ENCODE peak calls at places on chromosome 12, in eight cellular contexts. One of them, this sample, is unnamed.

GRCh38 chr12:55009171-55009570 is 10.6 kb upstream of the NEUROD4 start:
- DNase-seq in nephron progenitor cell: no peak
- DNase-seq in HS-5: no peak
- DNase-seq in ELR: no peak
- DNase-seq in AG09319: no peak
- DNase-seq in NCI-H345: peak; percentile 37
- DNase-seq in activated T-cell treated with anti-CD3 and anti-CD28 coated beads, Interleukin-2, amount 50 U/mL, for 72 hours: no peak
- DNase-seq in NCI-H1417: no peak
- DNase-seq in this sample: no peak

GRCh38 chr12:42277426-42278115 is 39.5 kb upstream of the YAF2 start:
- DNase-seq in nephron progenitor cell: no peak
- DNase-seq in HS-5: no peak
- DNase-seq in ELR: no peak
- DNase-seq in AG09319: no peak
- DNase-seq in NCI-H345: no peak
- DNase-seq in activated T-cell treated with anti-CD3 and anti-CD28 coated beads, Interleukin-2, amount 50 U/mL, for 72 hours: no peak
- DNase-seq in NCI-H1417: no peak
- DNase-seq in this sample: no peak

GRCh38 chr12:44299524-44299923 is 463.6 kb downstream of the TMEM117 start:
- DNase-seq in nephron progenitor cell: no peak
- DNase-seq in HS-5: no peak
- DNase-seq in ELR: no peak
- DNase-seq in AG09319: no peak
- DNase-seq in NCI-H345: no peak
- DNase-seq in activated T-cell treated with anti-CD3 and anti-CD28 coated beads, Interleukin-2, amount 50 U/mL, for 72 hours: no peak
- DNase-seq in NCI-H1417: no peak
- DNase-seq in this sample: no peak

GRCh38 chr12:22731231-22731630 is 106.3 kb downstream of the ETNK1 start:
- DNase-seq in nephron progenitor cell: no peak
- DNase-seq in HS-5: no peak
- DNase-seq in ELR: no peak
- DNase-seq in AG09319: no peak
- DNase-seq in NCI-H345: no peak
- DNase-seq in activated T-cell treated with anti-CD3 and anti-CD28 coated beads, Interleukin-2, amount 50 U/mL, for 72 hours: no peak
- DNase-seq in NCI-H1417: no peak
- DNase-seq in this sample: peak; percentile 48

GRCh38 chr12:75850751-75851462 is 180.7 kb downstream of the PHLDA1 start:
- DNase-seq in nephron progenitor cell: no peak
- DNase-seq in HS-5: peak; percentile 73
- DNase-seq in ELR: peak; percentile 95
- DNase-seq in AG09319: no peak
- DNase-seq in NCI-H345: peak; percentile 77
- DNase-seq in activated T-cell treated with anti-CD3 and anti-CD28 coated beads, Interleukin-2, amount 50 U/mL, for 72 hours: no peak
- DNase-seq in NCI-H1417: peak; percentile 59
- DNase-seq in this sample: peak; percentile 85

GRCh38 chr12:64665506-64665905 is 55.2 kb downstream of the RASSF3 start:
- DNase-seq in nephron progenitor cell: no peak
- DNase-seq in HS-5: no peak
- DNase-seq in ELR: no peak
- DNase-seq in AG09319: no peak
- DNase-seq in NCI-H345: no peak
- DNase-seq in activated T-cell treated with anti-CD3 and anti-CD28 coated beads, Interleukin-2, amount 50 U/mL, for 72 hours: peak; percentile 53
- DNase-seq in NCI-H1417: no peak
- DNase-seq in this sample: no peak

GRCh38 chr12:99063182-99063581 is 418.1 kb downstream of the APAF1 start:
- DNase-seq in nephron progenitor cell: no peak
- DNase-seq in HS-5: no peak
- DNase-seq in ELR: no peak
- DNase-seq in AG09319: no peak
- DNase-seq in NCI-H345: no peak
- DNase-seq in activated T-cell treated with anti-CD3 and anti-CD28 coated beads, Interleukin-2, amount 50 U/mL, for 72 hours: no peak
- DNase-seq in NCI-H1417: no peak
- DNase-seq in this sample: no peak

GRCh38 chr12:107501681-107502080 is 183.9 kb upstream of the PWP1 start:
- DNase-seq in nephron progenitor cell: no peak
- DNase-seq in HS-5: no peak
- DNase-seq in ELR: no peak
- DNase-seq in AG09319: no peak
- DNase-seq in NCI-H345: no peak
- DNase-seq in activated T-cell treated with anti-CD3 and anti-CD28 coated beads, Interleukin-2, amount 50 U/mL, for 72 hours: peak; percentile 4
- DNase-seq in NCI-H1417: no peak
- DNase-seq in this sample: no peak

GRCh38 chr12:6770600-6770999 is 1.7 kb upstream of the LAG3 start:
- DNase-seq in nephron progenitor cell: no peak
- DNase-seq in HS-5: no peak
- DNase-seq in ELR: no peak
- DNase-seq in AG09319: no peak
- DNase-seq in NCI-H345: no peak
- DNase-seq in activated T-cell treated with anti-CD3 and anti-CD28 coated beads, Interleukin-2, amount 50 U/mL, for 72 hours: no peak
- DNase-seq in NCI-H1417: no peak
- DNase-seq in this sample: no peak

GRCh38 chr12:50765325-50765911 is 1.5 kb downstream of the ATF1 start:
- DNase-seq in nephron progenitor cell: peak; percentile 21
- DNase-seq in HS-5: peak; percentile 50
- DNase-seq in ELR: peak; percentile 72
- DNase-seq in AG09319: no peak
- DNase-seq in NCI-H345: peak; percentile 1
- DNase-seq in activated T-cell treated with anti-CD3 and anti-CD28 coated beads, Interleukin-2, amount 50 U/mL, for 72 hours: peak; percentile 35
- DNase-seq in NCI-H1417: peak; percentile 44
- DNase-seq in this sample: peak; percentile 63

GRCh38 chr12:56629459-56630179 is 507 bp downstream of the BAZ2A start:
- DNase-seq in nephron progenitor cell: peak; percentile 41
- DNase-seq in HS-5: no peak
- DNase-seq in ELR: peak; percentile 53
- DNase-seq in AG09319: no peak
- DNase-seq in NCI-H345: no peak
- DNase-seq in activated T-cell treated with anti-CD3 and anti-CD28 coated beads, Interleukin-2, amount 50 U/mL, for 72 hours: peak; percentile 63
- DNase-seq in NCI-H1417: peak; percentile 74
- DNase-seq in this sample: no peak

GRCh38 chr12:51399893-51400292 is 8.7 kb upstream of the GALNT6 start:
- DNase-seq in nephron progenitor cell: no peak
- DNase-seq in HS-5: no peak
- DNase-seq in ELR: no peak
- DNase-seq in AG09319: no peak
- DNase-seq in NCI-H345: no peak
- DNase-seq in activated T-cell treated with anti-CD3 and anti-CD28 coated beads, Interleukin-2, amount 50 U/mL, for 72 hours: no peak
- DNase-seq in NCI-H1417: no peak
- DNase-seq in this sample: no peak

GRCh38 chr12:52442600-52443061 is 8.5 kb upstream of the KRT75 start:
- DNase-seq in nephron progenitor cell: peak; percentile 29
- DNase-seq in HS-5: peak; percentile 88
- DNase-seq in ELR: peak; percentile 91
- DNase-seq in AG09319: no peak
- DNase-seq in NCI-H345: no peak
- DNase-seq in activated T-cell treated with anti-CD3 and anti-CD28 coated beads, Interleukin-2, amount 50 U/mL, for 72 hours: no peak
- DNase-seq in NCI-H1417: no peak
- DNase-seq in this sample: peak; percentile 97

GRCh38 chr12:86711716-86712115 is 455.5 kb upstream of the MGAT4C start:
- DNase-seq in nephron progenitor cell: no peak
- DNase-seq in HS-5: no peak
- DNase-seq in ELR: peak; percentile 8
- DNase-seq in AG09319: no peak
- DNase-seq in NCI-H345: no peak
- DNase-seq in activated T-cell treated with anti-CD3 and anti-CD28 coated beads, Interleukin-2, amount 50 U/mL, for 72 hours: no peak
- DNase-seq in NCI-H1417: no peak
- DNase-seq in this sample: no peak

This sample was measured in EH.